ENCODE peak calls at places on chromosomes 12 and 14, in seven cellular contexts. Z is hepatocyte, L is PC-3, E is HCT116, A is GM23248, T is fibroblast of lung, M is GM12878. I is an unnamed sample.
A peak's percentile ranks its signal among the peaks of the same experiment; 100 is the strongest.

GRCh38 chr12:106296179-106296877 is 6.2 kb upstream of the TCP11L2 start:
- DNase-seq in M (no peak), T (peak; percentile 87), A (peak; percentile 92), L (peak; percentile 98), E (peak; percentile 64), Z (peak; percentile 61), I (peak; percentile 76)

GRCh38 chr12:94648578-94648977 is 1.8 kb downstream of the TMCC3 start:
- DNase-seq in T (no peak), A (peak; percentile 44), L (peak; percentile 83), M (no peak), Z (no peak), E (no peak), I (peak; percentile 58)

GRCh38 chr12:94207467-94208432 is 59.4 kb downstream of the PLXNC1 start:
- DNase-seq in T (peak; percentile 42), M (peak; percentile 89), E (no peak), A (no peak), L (peak; percentile 20), Z (no peak), I (peak; percentile 76)

GRCh38 chr12:10033783-10034381 is 3.4 kb downstream of the CLEC9A start:
- DNase-seq in L (peak; percentile 42), M (no peak), T (peak; percentile 54), Z (no peak), E (no peak), A (peak; percentile 48), I (peak; percentile 75)

GRCh38 chr12:27554421-27555186 is 30.6 kb downstream of the PPFIBP1 start:
- DNase-seq in T (peak; percentile 81), A (peak; percentile 77), L (no peak), Z (peak; percentile 35), M (no peak), E (no peak), I (no peak)

GRCh38 chr14:49960453-49960852 is 67.6 kb downstream of the ARF6 start:
- DNase-seq in E (no peak), T (no peak), Z (no peak), A (no peak), M (no peak), L (no peak), I (no peak)

GRCh38 chr14:89368490-89369477 is 48.2 kb downstream of the FOXN3 start:
- DNase-seq in Z (peak; percentile 69), M (no peak), A (peak; percentile 9), T (no peak), E (no peak), L (no peak), I (no peak)

GRCh38 chr14:98175436-98175835 is 1096.6 kb downstream of the BCL11B start:
- DNase-seq in E (no peak), Z (no peak), T (no peak), L (no peak), A (no peak), M (no peak), I (no peak)

GRCh38 chr12:123356159-123356670 is 8.4 kb downstream of the SBNO1 start:
- DNase-seq in E (no peak), Z (no peak), T (no peak), A (no peak), L (no peak), M (no peak), I (peak; percentile 21)

GRCh38 chr12:111363578-111363977 is 5.3 kb downstream of the PHETA1 start:
- DNase-seq in T (no peak), L (no peak), Z (no peak), A (peak; percentile 53), E (no peak), M (no peak), I (peak; percentile 57)

GRCh38 chr12:130650131-130650530 is 66.0 kb downstream of the RIMBP2 start:
- DNase-seq in E (no peak), Z (no peak), M (no peak), A (no peak), T (no peak), L (no peak), I (no peak)

GRCh38 chr14:75607842-75608640 is 29.6 kb downstream of the FLVCR2 start:
- DNase-seq in T (no peak), Z (no peak), M (no peak), E (no peak), A (no peak), L (no peak), I (no peak)

GRCh38 chr14:75835156-75836141 is 146.3 kb downstream of the TGFB3 start:
- DNase-seq in E (no peak), T (no peak), Z (no peak), L (no peak), M (no peak), A (peak; percentile 10), I (no peak)

GRCh38 chr14:83470466-83470865 is 1936.8 kb upstream of the SEL1L start:
- DNase-seq in A (peak; percentile 31), L (no peak), T (peak; percentile 30), E (no peak), Z (peak; percentile 9), M (no peak), I (no peak)

GRCh38 chr14:24051162-24051788 is 534 bp upstream of the CARMIL3 start:
- DNase-seq in E (no peak), T (no peak), M (no peak), L (no peak), A (no peak), Z (no peak), I (peak; percentile 3)

GRCh38 chr12:32290411-32290810 is 108.9 kb upstream of the FGD4 start:
- DNase-seq in E (no peak), Z (no peak), T (no peak), L (peak; percentile 30), A (peak; percentile 52), M (no peak), I (peak; percentile 44)

GRCh38 chr14:68444449-68445168 is 348.3 kb downstream of the ZFP36L1 start:
- DNase-seq in A (peak; percentile 59), Z (no peak), L (peak; percentile 64), E (no peak), T (peak; percentile 64), M (no peak), I (no peak)

GRCh38 chr12:21962236-21962635 is 21.0 kb upstream of the ABCC9 start:
- DNase-seq in L (peak; percentile 14), M (no peak), T (no peak), Z (no peak), E (no peak), A (peak; percentile 65), I (no peak)

GRCh38 chr14:93050761-93051160 is 65.0 kb downstream of the ITPK1 start:
- DNase-seq in E (no peak), M (no peak), T (no peak), L (no peak), A (no peak), Z (no peak), I (no peak)

DNA sequence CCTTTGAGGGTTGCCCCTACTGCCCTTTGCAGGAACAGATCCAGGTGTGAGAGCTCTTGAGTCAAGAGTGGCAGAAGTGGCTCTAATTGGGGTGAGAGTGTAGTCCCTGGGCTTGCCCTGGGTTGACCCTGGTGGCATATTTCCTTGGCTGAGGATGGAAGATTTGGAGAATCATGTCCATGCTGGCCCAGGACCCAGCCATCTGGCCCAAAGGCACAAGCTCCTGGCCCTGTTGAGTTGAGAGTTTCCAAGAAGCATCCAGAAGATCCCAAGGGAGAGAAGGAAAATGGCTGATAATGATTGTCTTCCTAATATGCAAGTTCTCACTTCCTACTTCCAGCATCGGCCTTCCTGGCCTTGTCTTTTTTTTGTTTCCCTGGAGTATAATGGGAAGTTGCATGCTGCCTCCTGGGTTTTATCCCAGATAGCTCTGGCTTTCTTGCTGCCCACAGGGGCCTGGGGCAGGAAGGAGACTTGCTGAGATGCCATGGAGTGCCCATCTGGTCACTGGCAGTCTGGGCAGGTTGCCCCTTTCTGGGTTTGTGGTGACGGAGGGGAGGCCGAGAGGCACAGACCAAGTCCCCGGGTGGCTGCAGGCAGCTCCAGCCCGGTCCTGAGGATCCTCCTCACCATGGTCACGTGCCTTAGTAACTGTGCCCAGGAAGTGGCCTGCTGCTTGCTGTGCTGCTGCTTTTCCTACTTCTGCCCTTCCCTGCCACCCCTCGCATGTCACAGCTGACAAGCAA is 55.3 kb upstream of the SRSF5 start:
- DNase-seq in A (no peak), Z (no peak), T (no peak), E (no peak), L (no peak), M (no peak), I (no peak)
- H3K4me1 ChIP-seq in A (peaks cover 10% of the 10 kb centered on the region), Z (peaks cover 37% of the 10 kb centered on the region), T (peaks cover 14% of the 10 kb centered on the region), E (peaks cover 16% of the 10 kb centered on the region), L (peaks cover 12% of the 10 kb centered on the region), M (peaks cover 8% of the 10 kb centered on the region), I (peaks cover 11% of the 10 kb centered on the region)

GRCh38 chr12:12821975-12822374 is 8.8 kb downstream of the DDX47 start:
- DNase-seq in Z (no peak), L (no peak), M (no peak), A (no peak), T (no peak), E (no peak), I (no peak)

GRCh38 chr12:12819221-12819620 is 6.1 kb downstream of the DDX47 start:
- DNase-seq in Z (no peak), M (no peak), L (no peak), T (peak; percentile 8), E (no peak), A (peak; percentile 62), I (peak; percentile 71)

GRCh38 chr12:12819752-12820311 is 6.7 kb downstream of the DDX47 start:
- DNase-seq in A (peak; percentile 95), Z (peak; percentile 57), M (no peak), L (peak; percentile 89), T (peak; percentile 67), E (no peak), I (peak; percentile 90)

GRCh38 chr12:12817611-12818010 is 4.5 kb downstream of the DDX47 start:
- DNase-seq in E (no peak), L (no peak), A (no peak), M (no peak), Z (no peak), T (no peak), I (no peak)

GRCh38 chr12:12818693-12819092 is 5.5 kb downstream of the DDX47 start:
- DNase-seq in A (no peak), T (no peak), L (no peak), Z (no peak), E (no peak), M (no peak), I (no peak)
- H3K79me2 ChIP-seq in A (peaks cover 79% of the 10 kb centered on the region), T (peaks cover 55% of the 10 kb centered on the region), L (peaks cover 75% of the 10 kb centered on the region), Z (peaks cover 74% of the 10 kb centered on the region), E (peaks cover 93% of the 10 kb centered on the region), M (peaks cover 71% of the 10 kb centered on the region), I (peaks cover 63% of the 10 kb centered on the region)

GRCh38 chr12:90246673-90247072 is 538.0 kb upstream of the ATP2B1 start:
- DNase-seq in E (no peak), Z (no peak), L (no peak), T (no peak), A (no peak), M (no peak), I (no peak)
- H2AFZ ChIP-seq in E (no peak overlapping the region), Z (no peak overlapping the region), L (no peak overlapping the region), T (no peak overlapping the region), A (no peak overlapping the region), M (no peak overlapping the region), I (no peak overlapping the region)

GRCh38 chr12:53055471-53056266 is 5.8 kb downstream of the TNS2 start:
- DNase-seq in M (no peak), T (no peak), L (no peak), E (no peak), A (no peak), Z (no peak), I (peak; percentile 59)

GRCh38 chr12:53057816-53058500 is 8.1 kb downstream of the TNS2 start:
- DNase-seq in L (no peak), A (no peak), Z (peak; percentile 16), M (no peak), T (no peak), E (no peak), I (peak; percentile 56)

GRCh38 chr12:53058674-53059433 is 9.0 kb downstream of the TNS2 start:
- DNase-seq in T (no peak), M (no peak), E (no peak), Z (no peak), A (no peak), L (no peak), I (peak; percentile 79)

GRCh38 chr12:53056296-53056695 is 6.4 kb downstream of the TNS2 start:
- DNase-seq in L (no peak), A (peak; percentile 64), T (no peak), E (no peak), M (no peak), Z (no peak), I (peak; percentile 58)

GRCh38 chr12:53056901-53057300 is 7.0 kb downstream of the TNS2 start:
- DNase-seq in E (no peak), Z (no peak), M (no peak), A (no peak), L (no peak), T (no peak), I (no peak)
- H3K4me1 ChIP-seq in E (peaks cover 31% of the 10 kb centered on the region), Z (peaks cover 20% of the 10 kb centered on the region), M (peaks cover 6% of the 10 kb centered on the region), A (peaks cover 42% of the 10 kb centered on the region), L (peaks cover 31% of the 10 kb centered on the region), T (peaks cover 33% of the 10 kb centered on the region), I (peaks cover 38% of the 10 kb centered on the region)